ENCODE peak calls at places on chromosomes 13 and 19, in eight cellular contexts. W, K, Y, S, U, V, Q and F are unnamed samples.

GRCh38 chr13:99150575-99151370 is 49.9 kb upstream of the UBAC2 start:
- DNase-seq in Y (no peak), Q (peak; percentile 5), V (no peak), S (no peak), K (no peak), W (peak; percentile 90), U (no peak), F (no peak)

GRCh38 chr13:40102854-40103253 is 447.4 kb downstream of the COG6 start:
- DNase-seq in W (peak; percentile 73), Q (no peak), K (no peak), V (peak; percentile 26), S (no peak), U (no peak), Y (no peak), F (no peak)

GRCh38 chr19:55392820-55393219 is 7.1 kb downstream of the RPL28 start:
- DNase-seq in W (no peak), Q (no peak), S (peak; percentile 62), U (no peak), Y (no peak), V (no peak), K (no peak), F (no peak)

GRCh38 chr13:52104624-52105023 is 24.2 kb downstream of the NEK5 start:
- DNase-seq in Q (no peak), U (no peak), S (no peak), V (no peak), K (no peak), Y (no peak), W (no peak), F (no peak)

GRCh38 chr19:16222806-16223205 is 25.1 kb downstream of the AP1M1 start:
- DNase-seq in W (no peak), Y (no peak), Q (no peak), V (peak; percentile 10), U (no peak), S (no peak), K (no peak), F (no peak)

GRCh38 chr19:33406521-33407139 is 33.1 kb downstream of the CEBPG start:
- DNase-seq in Q (no peak), U (peak; percentile 35), K (peak; percentile 95), V (no peak), S (peak; percentile 83), Y (peak; percentile 89), W (peak; percentile 51), F (no peak)

GRCh38 chr19:13850910-13851753 is 25.8 kb upstream of the NANOS3 start:
- DNase-seq in W (peak; percentile 97), V (peak; percentile 88), Q (peak; percentile 73), S (no peak), U (peak; percentile 89), K (no peak), Y (peak; percentile 74), F (no peak)

GRCh38 chr19:4388171-4389063 is 11.9 kb downstream of the SH3GL1 start:
- DNase-seq in Y (no peak), K (no peak), U (no peak), Q (no peak), S (no peak), W (no peak), V (no peak), F (no peak)

GRCh38 chr13:98386632-98387031 is 190.3 kb downstream of the STK24 start:
- DNase-seq in Y (no peak), U (no peak), S (no peak), Q (no peak), V (no peak), W (no peak), K (no peak), F (no peak)

GRCh38 chr13:108769213-108770070 is 140.0 kb downstream of the MYO16 start:
- DNase-seq in V (no peak), Q (no peak), Y (no peak), S (no peak), W (no peak), U (no peak), K (no peak), F (no peak)

GRCh38 chr19:38778733-38779132 is 5.4 kb upstream of the LGALS7 start:
- DNase-seq in V (no peak), U (no peak), K (no peak), S (no peak), Q (no peak), W (no peak), Y (no peak), F (no peak)

GRCh38 chr19:709965-710714 is 1.4 kb downstream of the PALM start:
- DNase-seq in Q (no peak), U (no peak), V (no peak), W (no peak), S (no peak), K (no peak), Y (no peak), F (no peak)